ENCODE peak calls at places on chromosome 13, in ten cellular contexts. Z is G401, F is Daoy, H is thoracic aorta, T is kidney tubule cell, A is NCI-H2081, P is omental fat pad, M is HS-5, W is ascending aorta, Y is T-helper 2 cell. K is an unnamed sample.

GRCh38 chr13:84487681-84488080 is 605.4 kb upstream of the SLITRK1 start:
- DNase-seq in Z (no peak), F (no peak), H (no peak), T (no peak), A (no peak), P (no peak), M (no peak), W (no peak), Y (no peak), K (no peak)

GRCh38 chr13:37225414-37226047 is 120.1 kb upstream of the CSNK1A1L start:
- DNase-seq in Z (no peak), F (no peak), H (no peak), T (no peak), A (no peak), P (no peak), M (no peak), W (no peak), Y (no peak), K (no peak)

GRCh38 chr13:91922969-91923592 is 524.7 kb downstream of the GPC5 start:
- DNase-seq in Z (no peak), F (no peak), H (no peak), T (peak), A (no peak), P (no peak), M (no peak), W (no peak), Y (no peak), K (no peak)

GRCh38 chr13:30334663-30335386 is 27.5 kb upstream of the KATNAL1 start:
- DNase-seq in Z (peak), F (peak), H (no peak), T (peak), A (peak), P (no peak), M (no peak), W (no peak), Y (peak), K (no peak)

GRCh38 chr13:65966991-65967451 is 1263.1 kb downstream of the PCDH9 start:
- DNase-seq in Z (peak), F (no peak), H (no peak), T (peak), A (no peak), P (no peak), M (no peak), W (no peak), Y (no peak), K (no peak)

GRCh38 chr13:57311009-57311586 is 144.1 kb downstream of the PRR20E start:
- DNase-seq in Z (no peak), F (no peak), H (no peak), T (no peak), A (no peak), P (no peak), M (no peak), W (no peak), Y (no peak), K (no peak)

GRCh38 chr13:39132286-39132685 is 94.0 kb downstream of the NHLRC3 start:
- DNase-seq in Z (no peak), F (no peak), H (no peak), T (peak), A (no peak), P (no peak), M (no peak), W (no peak), Y (peak), K (no peak)

GRCh38 chr13:52022355-52022754 is 2.1 kb upstream of the UTP14C start:
- DNase-seq in Z (no peak), F (no peak), H (no peak), T (no peak), A (no peak), P (no peak), M (no peak), W (no peak), Y (no peak), K (no peak)

GRCh38 chr13:95579303-95579702 is 26.8 kb downstream of the CLDN10 start:
- DNase-seq in Z (no peak), F (no peak), H (no peak), T (no peak), A (no peak), P (no peak), M (no peak), W (no peak), Y (peak), K (no peak)

GRCh38 chr13:44703371-44703770 is 127.2 kb upstream of the TSC22D1 start:
- DNase-seq in Z (no peak), F (no peak), H (no peak), T (peak), A (no peak), P (no peak), M (no peak), W (no peak), Y (no peak), K (no peak)

GRCh38 chr13:106696719-106697118 is 128.8 kb upstream of the ARGLU1 start:
- DNase-seq in Z (no peak), F (no peak), H (no peak), T (no peak), A (no peak), P (no peak), M (no peak), W (no peak), Y (no peak), K (no peak)

GRCh38 chr13:62371737-62372136 is 956.1 kb upstream of the PCDH20 start:
- DNase-seq in Z (no peak), F (no peak), H (no peak), T (no peak), A (no peak), P (no peak), M (no peak), W (no peak), Y (no peak), K (no peak)

GRCh38 chr13:27535546-27535945 is 84.8 kb downstream of the LNX2 start:
- DNase-seq in Z (no peak), F (no peak), H (no peak), T (no peak), A (no peak), P (no peak), M (no peak), W (no peak), Y (no peak), K (no peak)

GRCh38 chr13:41502676-41503075 is 45.3 kb downstream of the RGCC start:
- DNase-seq in Z (no peak), F (no peak), H (no peak), T (no peak), A (no peak), P (no peak), M (no peak), W (no peak), Y (peak), K (no peak)

GRCh38 chr13:73767747-73768315 is 366.4 kb downstream of the KLF12 start:
- DNase-seq in Z (no peak), F (no peak), H (no peak), T (peak), A (no peak), P (no peak), M (no peak), W (no peak), Y (peak), K (no peak)

GRCh38 chr13:99746857-99747710 is 224.5 kb downstream of the ZIC5 start:
- DNase-seq in Z (no peak), F (no peak), H (no peak), T (no peak), A (no peak), P (no peak), M (no peak), W (no peak), Y (no peak), K (no peak)

GRCh38 chr13:66128692-66129269 is 1101.4 kb downstream of the PCDH9 start:
- DNase-seq in Z (no peak), F (no peak), H (no peak), T (no peak), A (no peak), P (no peak), M (no peak), W (no peak), Y (no peak), K (no peak)

GRCh38 chr13:94178625-94179244 is 300.7 kb downstream of the DCT start:
- DNase-seq in Z (no peak), F (no peak), H (no peak), T (no peak), A (no peak), P (no peak), M (no peak), W (no peak), Y (peak), K (no peak)

GRCh38 chr13:94233401-94233800 is 246.1 kb downstream of the DCT start:
- DNase-seq in Z (no peak), F (peak), H (no peak), T (peak), A (no peak), P (peak), M (peak), W (no peak), Y (no peak), K (no peak)

GRCh38 chr13:40409278-40409677 is 257.2 kb downstream of the FOXO1 start:
- DNase-seq in Z (no peak), F (no peak), H (no peak), T (no peak), A (no peak), P (no peak), M (no peak), W (no peak), Y (no peak), K (no peak)

GRCh38 chr13:40588101-40588500 is 78.3 kb downstream of the FOXO1 start:
- DNase-seq in Z (no peak), F (no peak), H (no peak), T (peak), A (no peak), P (no peak), M (no peak), W (no peak), Y (no peak), K (no peak)

GRCh38 chr13:102609696-102610095 is 12.9 kb downstream of the TPP2 start:
- DNase-seq in Z (no peak), F (no peak), H (no peak), T (peak), A (no peak), P (no peak), M (no peak), W (no peak), Y (peak), K (no peak)

GRCh38 chr13:76885203-76886004 is 801 bp downstream of the KCTD12 start:
- DNase-seq in Z (peak), F (peak), H (no peak), T (peak), A (peak), P (peak), M (no peak), W (peak), Y (peak), K (peak)

GRCh38 chr13:66265446-66265845 is 964.7 kb downstream of the PCDH9 start:
- DNase-seq in Z (no peak), F (no peak), H (no peak), T (peak), A (no peak), P (no peak), M (no peak), W (no peak), Y (no peak), K (no peak)

K was measured in ureter.